ENCODE peak calls at places on chromosomes 12 and 14, in six cellular contexts. One of them, this sample, is unnamed.

GRCh38 chr12:96190403-96191170 is 3.6 kb upstream of the ELK3 start:
- DNase-seq in GM12878: no peak
- DNase-seq in IMR-90: peak
- DNase-seq in A549: no peak
- DNase-seq in SK-N-SH: no peak
- DNase-seq in K562: no peak
- DNase-seq in this sample: peak

GRCh38 chr12:31386364-31386777 is 60.4 kb upstream of the SINHCAF start:
- DNase-seq in SK-N-SH: no peak
- DNase-seq in A549: no peak
- DNase-seq in IMR-90: no peak
- DNase-seq in GM12878: no peak
- DNase-seq in K562: no peak
- DNase-seq in this sample: no peak

GRCh38 chr14:90579088-90579487 is 182.3 kb downstream of the CALM1 start:
- DNase-seq in SK-N-SH: no peak
- DNase-seq in A549: no peak
- DNase-seq in IMR-90: no peak
- DNase-seq in GM12878: no peak
- DNase-seq in K562: no peak
- DNase-seq in this sample: no peak

GRCh38 chr14:86961106-86961716 is 1031.8 kb downstream of the GALC start:
- DNase-seq in A549: peak
- DNase-seq in IMR-90: peak
- DNase-seq in K562: peak
- DNase-seq in SK-N-SH: peak
- DNase-seq in GM12878: no peak
- DNase-seq in this sample: peak

GRCh38 chr14:92441751-92442477 is 71.7 kb upstream of the RIN3 start:
- DNase-seq in SK-N-SH: no peak
- DNase-seq in GM12878: no peak
- DNase-seq in IMR-90: no peak
- DNase-seq in A549: no peak
- DNase-seq in K562: no peak
- DNase-seq in this sample: no peak

GRCh38 chr12:102095677-102096263 is 24.1 kb downstream of the NUP37 start:
- DNase-seq in K562: no peak
- DNase-seq in GM12878: peak
- DNase-seq in SK-N-SH: peak
- DNase-seq in A549: peak
- DNase-seq in IMR-90: peak
- DNase-seq in this sample: peak

GRCh38 chr14:61470261-61470953 is 149.0 kb downstream of the PRKCH start:
- DNase-seq in K562: no peak
- DNase-seq in SK-N-SH: peak
- DNase-seq in A549: peak
- DNase-seq in GM12878: no peak
- DNase-seq in IMR-90: peak
- DNase-seq in this sample: no peak

GRCh38 chr12:10968765-10969456 is 17.8 kb downstream of the TAS2R50 start:
- DNase-seq in IMR-90: peak
- DNase-seq in GM12878: no peak
- DNase-seq in SK-N-SH: no peak
- DNase-seq in K562: no peak
- DNase-seq in A549: no peak
- DNase-seq in this sample: no peak

GRCh38 chr14:105760691-105761344 is 234.4 kb downstream of the TMEM121 start:
- DNase-seq in IMR-90: no peak
- DNase-seq in SK-N-SH: no peak
- DNase-seq in K562: no peak
- DNase-seq in GM12878: no peak
- DNase-seq in A549: no peak
- DNase-seq in this sample: no peak

GRCh38 chr12:49838973-49839633 is 3.8 kb downstream of the BCDIN3D start:
- DNase-seq in IMR-90: peak
- DNase-seq in SK-N-SH: peak
- DNase-seq in K562: peak
- DNase-seq in GM12878: no peak
- DNase-seq in A549: peak
- DNase-seq in this sample: peak

GRCh38 chr12:45336331-45336730 is 120.4 kb downstream of the ANO6 start:
- DNase-seq in IMR-90: peak
- DNase-seq in GM12878: no peak
- DNase-seq in A549: peak
- DNase-seq in SK-N-SH: no peak
- DNase-seq in K562: no peak
- DNase-seq in this sample: no peak

GRCh38 chr12:42213954-42214426 is 24.1 kb downstream of the YAF2 start:
- DNase-seq in A549: no peak
- DNase-seq in SK-N-SH: no peak
- DNase-seq in GM12878: no peak
- DNase-seq in IMR-90: peak
- DNase-seq in K562: no peak
- DNase-seq in this sample: no peak

GRCh38 chr12:5796171-5797091 is 148.6 kb downstream of the ANO2 start:
- DNase-seq in IMR-90: peak
- DNase-seq in K562: peak
- DNase-seq in SK-N-SH: peak
- DNase-seq in GM12878: no peak
- DNase-seq in A549: peak
- DNase-seq in this sample: peak

GRCh38 chr14:91374287-91374880 is 43.2 kb downstream of the CCDC88C start:
- DNase-seq in GM12878: no peak
- DNase-seq in SK-N-SH: no peak
- DNase-seq in IMR-90: no peak
- DNase-seq in A549: no peak
- DNase-seq in K562: no peak
- DNase-seq in this sample: no peak

GRCh38 chr14:73295198-73295796 is 58.0 kb downstream of the PAPLN start:
- DNase-seq in SK-N-SH: peak
- DNase-seq in K562: peak
- DNase-seq in A549: peak
- DNase-seq in GM12878: no peak
- DNase-seq in IMR-90: peak
- DNase-seq in this sample: peak

GRCh38 chr12:133235401-133236112 is at the start of gene ANHX:
- DNase-seq in K562: no peak
- DNase-seq in A549: no peak
- DNase-seq in SK-N-SH: peak
- DNase-seq in GM12878: no peak
- DNase-seq in IMR-90: no peak
- DNase-seq in this sample: no peak

GRCh38 chr14:73741386-73741875 is 27.2 kb upstream of the PNMA1 start:
- DNase-seq in SK-N-SH: peak
- DNase-seq in K562: peak
- DNase-seq in GM12878: no peak
- DNase-seq in IMR-90: peak
- DNase-seq in A549: peak
- DNase-seq in this sample: peak

GRCh38 chr14:58599707-58600106 is 38.1 kb upstream of the DACT1 start:
- DNase-seq in IMR-90: no peak
- DNase-seq in K562: no peak
- DNase-seq in A549: no peak
- DNase-seq in SK-N-SH: no peak
- DNase-seq in GM12878: no peak
- DNase-seq in this sample: no peak

GRCh38 chr12:47367912-47368537 is 288.3 kb upstream of the AMIGO2 start:
- DNase-seq in K562: no peak
- DNase-seq in IMR-90: no peak
- DNase-seq in SK-N-SH: no peak
- DNase-seq in A549: no peak
- DNase-seq in GM12878: no peak
- DNase-seq in this sample: no peak

GRCh38 chr12:88946377-88946997 is 366.2 kb upstream of the KITLG start:
- DNase-seq in IMR-90: peak
- DNase-seq in GM12878: no peak
- DNase-seq in A549: no peak
- DNase-seq in SK-N-SH: no peak
- DNase-seq in K562: no peak
- DNase-seq in this sample: no peak

GRCh38 chr14:51597511-51597920 is 54.2 kb upstream of the FRMD6 start:
- DNase-seq in K562: no peak
- DNase-seq in GM12878: no peak
- DNase-seq in A549: no peak
- DNase-seq in IMR-90: peak
- DNase-seq in SK-N-SH: no peak
- DNase-seq in this sample: no peak

GRCh38 chr12:25924535-25925001 is 33.9 kb upstream of the RASSF8 start:
- DNase-seq in K562: no peak
- DNase-seq in A549: peak
- DNase-seq in SK-N-SH: no peak
- DNase-seq in IMR-90: no peak
- DNase-seq in GM12878: no peak
- DNase-seq in this sample: no peak

DNA sequence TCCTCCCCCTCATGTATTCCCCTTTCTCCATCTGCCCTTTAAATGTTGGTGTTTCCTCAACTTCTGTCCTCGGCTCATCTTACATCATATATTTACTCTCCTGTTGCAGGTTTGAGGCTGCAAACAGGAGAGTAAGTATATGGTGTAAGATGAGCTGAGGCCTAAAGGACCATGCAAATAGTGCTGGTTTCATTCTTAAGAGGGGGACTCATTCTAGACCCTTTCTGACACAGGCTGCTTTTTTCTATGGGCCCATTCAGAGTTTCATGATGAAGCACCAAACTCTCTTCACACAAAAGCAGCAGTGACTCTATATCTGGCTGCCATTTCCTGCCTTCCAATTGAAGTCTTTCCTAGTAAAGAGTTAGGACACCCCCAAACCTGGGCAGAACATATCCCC is 218.5 kb downstream of the PHLDA1 start:
- DNase-seq in IMR-90: no peak
- DNase-seq in GM12878: no peak
- DNase-seq in A549: no peak
- DNase-seq in SK-N-SH: no peak
- DNase-seq in K562: no peak
- DNase-seq in this sample: no peak
- TF ChIP-seq SMC3 in IMR-90: no peak
- TF ChIP-seq SMC3 in GM12878: no peak
- TF ChIP-seq SMC3 in A549: no peak
- TF ChIP-seq SMC3 in SK-N-SH: no peak
- TF ChIP-seq SMC3 in K562: no peak
- TF ChIP-seq SMC3 in this sample: no peak

DNA sequence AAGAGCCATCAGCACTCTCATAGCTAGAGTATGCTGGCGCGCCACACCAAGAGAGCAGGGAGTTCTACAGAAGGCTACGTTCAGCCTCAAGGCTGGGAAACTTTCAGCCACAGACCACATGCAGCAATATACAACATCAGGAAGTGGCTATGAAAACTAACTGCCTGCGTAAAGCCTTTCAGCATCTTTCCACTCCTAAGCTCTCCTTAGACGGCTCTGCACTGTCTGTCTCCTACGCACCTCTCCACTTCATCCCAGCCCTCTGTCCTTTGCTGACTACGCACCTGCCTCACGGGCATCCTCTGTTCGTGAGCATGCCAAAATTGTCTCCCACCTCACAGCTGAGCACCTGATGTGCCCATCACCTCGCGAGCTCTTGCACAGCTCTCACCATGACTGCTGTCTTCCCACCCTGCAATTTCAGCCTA is 9.7 kb downstream of the MPHOSPH9 start:
- DNase-seq in A549: no peak
- DNase-seq in GM12878: no peak
- DNase-seq in SK-N-SH: no peak
- DNase-seq in IMR-90: no peak
- DNase-seq in K562: no peak
- DNase-seq in this sample: no peak
- TF ChIP-seq SMC3 in A549: no peak
- TF ChIP-seq SMC3 in GM12878: no peak
- TF ChIP-seq SMC3 in SK-N-SH: no peak
- TF ChIP-seq SMC3 in IMR-90: no peak
- TF ChIP-seq SMC3 in K562: no peak
- TF ChIP-seq SMC3 in this sample: no peak

GRCh38 chr12:107318804-107319535 is 225.6 kb upstream of the CRY1 start:
- DNase-seq in K562: peak
- DNase-seq in A549: peak
- DNase-seq in IMR-90: peak
- DNase-seq in GM12878: no peak
- DNase-seq in SK-N-SH: peak
- DNase-seq in this sample: no peak

GRCh38 chr12:107320031-107320928 is 226.9 kb upstream of the CRY1 start:
- DNase-seq in GM12878: no peak
- DNase-seq in A549: peak
- DNase-seq in IMR-90: peak
- DNase-seq in K562: no peak
- DNase-seq in SK-N-SH: peak
- DNase-seq in this sample: peak

GRCh38 chr12:107322063-107322462 is 228.7 kb upstream of the CRY1 start:
- DNase-seq in K562: no peak
- DNase-seq in GM12878: no peak
- DNase-seq in IMR-90: no peak
- DNase-seq in SK-N-SH: no peak
- DNase-seq in A549: no peak
- DNase-seq in this sample: no peak

GRCh38 chr12:107319536-107320030 is 226.2 kb upstream of the CRY1 start:
- DNase-seq in A549: no peak
- DNase-seq in IMR-90: no peak
- DNase-seq in K562: no peak
- DNase-seq in SK-N-SH: peak
- DNase-seq in GM12878: no peak
- DNase-seq in this sample: no peak

GRCh38 chr12:107320929-107321618 is 227.7 kb upstream of the CRY1 start:
- DNase-seq in K562: no peak
- DNase-seq in GM12878: no peak
- DNase-seq in IMR-90: peak
- DNase-seq in A549: peak
- DNase-seq in SK-N-SH: peak
- DNase-seq in this sample: no peak
- TF ChIP-seq SMC3 in K562: no peak
- TF ChIP-seq SMC3 in GM12878: no peak
- TF ChIP-seq SMC3 in IMR-90: no peak
- TF ChIP-seq SMC3 in A549: no peak
- TF ChIP-seq SMC3 in SK-N-SH: no peak
- TF ChIP-seq SMC3 in this sample: no peak

DNA sequence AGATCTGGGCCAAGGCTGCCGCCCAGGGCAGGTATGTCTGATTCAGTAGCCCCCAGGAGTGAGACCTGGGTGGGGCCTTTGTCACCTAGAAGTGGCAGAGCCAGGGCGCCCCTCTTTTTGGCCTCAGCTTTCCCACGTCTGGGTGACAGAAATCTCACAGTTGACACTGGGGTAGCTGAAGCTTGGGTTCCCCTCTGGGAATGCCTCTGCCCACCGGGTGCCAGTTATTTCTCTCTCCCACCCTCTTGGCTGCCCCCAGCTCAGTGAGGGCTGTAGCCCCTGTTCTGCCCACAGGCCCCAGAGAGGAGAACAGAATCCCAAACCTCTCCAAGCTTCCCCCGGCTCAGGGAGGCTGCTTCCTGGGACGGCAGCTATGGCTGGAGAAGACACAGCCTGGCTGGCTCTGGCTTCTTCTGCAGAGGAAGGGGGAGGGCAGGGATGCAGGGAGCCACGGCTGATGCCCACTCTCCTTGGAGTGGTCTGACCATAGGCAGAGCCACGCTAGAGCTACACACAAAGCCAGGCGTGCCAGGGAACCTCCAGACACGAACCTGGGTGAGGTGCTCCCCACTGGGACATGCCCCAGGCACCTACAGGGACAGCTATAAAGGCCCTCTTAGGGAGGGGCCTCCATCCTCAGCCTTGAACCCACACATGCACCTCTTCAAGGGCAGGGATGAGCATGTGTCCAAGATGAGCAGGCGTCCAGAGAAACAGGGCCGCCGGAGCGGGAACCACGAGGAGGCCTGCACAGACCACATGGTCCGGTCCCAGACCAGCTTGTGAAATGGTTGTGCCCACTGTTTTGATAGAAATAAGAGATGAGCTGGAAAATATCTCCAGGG is 51.7 kb downstream of the BEGAIN start:
- DNase-seq in IMR-90: no peak
- DNase-seq in GM12878: no peak
- DNase-seq in A549: no peak
- DNase-seq in SK-N-SH: peak
- DNase-seq in K562: no peak
- DNase-seq in this sample: no peak
- TF ChIP-seq SMC3 in IMR-90: no peak
- TF ChIP-seq SMC3 in GM12878: no peak
- TF ChIP-seq SMC3 in A549: no peak
- TF ChIP-seq SMC3 in SK-N-SH: no peak
- TF ChIP-seq SMC3 in K562: no peak
- TF ChIP-seq SMC3 in this sample: no peak